ENCODE peak calls at places on chromosomes 4 and X, in five cellular contexts. One of them, this sample, is unnamed.

GRCh38 chr4:94256833-94257232 is 49.2 kb downstream of the SMARCAD1 start:
- DNase-seq in HepG2: peak
- DNase-seq in SK-N-SH: no peak
- DNase-seq in K562: no peak
- DNase-seq in GM12878: no peak
- DNase-seq in this sample: peak

GRCh38 chrX:18886344-18887161 is 97.4 kb downstream of the PHKA2 start:
- DNase-seq in K562: peak
- DNase-seq in GM12878: peak
- DNase-seq in SK-N-SH: peak
- DNase-seq in HepG2: peak
- DNase-seq in this sample: peak

GRCh38 chrX:30215357-30215843 is at the start of gene MAGEB2:
- DNase-seq in SK-N-SH: peak
- DNase-seq in GM12878: no peak
- DNase-seq in K562: peak
- DNase-seq in HepG2: no peak
- DNase-seq in this sample: no peak

GRCh38 chr4:55468724-55469123 is 73.0 kb downstream of the TMEM165 start:
- DNase-seq in SK-N-SH: no peak
- DNase-seq in GM12878: no peak
- DNase-seq in HepG2: peak
- DNase-seq in K562: no peak
- DNase-seq in this sample: peak

GRCh38 chr4:174387721-174388120 is 104.0 kb downstream of the CEP44 start:
- DNase-seq in K562: no peak
- DNase-seq in GM12878: no peak
- DNase-seq in HepG2: no peak
- DNase-seq in SK-N-SH: no peak
- DNase-seq in this sample: no peak

GRCh38 chr4:55122235-55122634 is 3.2 kb downstream of the KDR start:
- DNase-seq in SK-N-SH: no peak
- DNase-seq in GM12878: no peak
- DNase-seq in K562: no peak
- DNase-seq in HepG2: peak
- DNase-seq in this sample: no peak

GRCh38 chr4:60944070-60944469 is 256.1 kb upstream of the ADGRL3 start:
- DNase-seq in GM12878: no peak
- DNase-seq in SK-N-SH: no peak
- DNase-seq in K562: no peak
- DNase-seq in HepG2: peak
- DNase-seq in this sample: no peak

GRCh38 chr4:65508169-65508568 is 162.1 kb downstream of the EPHA5 start:
- DNase-seq in K562: no peak
- DNase-seq in SK-N-SH: no peak
- DNase-seq in GM12878: no peak
- DNase-seq in HepG2: no peak
- DNase-seq in this sample: peak

GRCh38 chr4:145076473-145076855 is 21.5 kb downstream of the ANAPC10 start:
- DNase-seq in HepG2: no peak
- DNase-seq in K562: no peak
- DNase-seq in GM12878: no peak
- DNase-seq in SK-N-SH: no peak
- DNase-seq in this sample: peak

GRCh38 chrX:115642895-115643530 is 82.0 kb downstream of the PLS3 start:
- DNase-seq in HepG2: peak
- DNase-seq in K562: peak
- DNase-seq in GM12878: peak
- DNase-seq in SK-N-SH: peak
- DNase-seq in this sample: peak

GRCh38 chrX:45329217-45329616 is 128.5 kb upstream of the DIPK2B start:
- DNase-seq in K562: no peak
- DNase-seq in GM12878: no peak
- DNase-seq in SK-N-SH: no peak
- DNase-seq in HepG2: no peak
- DNase-seq in this sample: no peak

GRCh38 chr4:125728568-125728967 is 413.8 kb downstream of the FAT4 start:
- DNase-seq in HepG2: no peak
- DNase-seq in K562: no peak
- DNase-seq in SK-N-SH: no peak
- DNase-seq in GM12878: no peak
- DNase-seq in this sample: peak

GRCh38 chr4:125323547-125324100 is 8.9 kb downstream of the FAT4 start:
- DNase-seq in HepG2: no peak
- DNase-seq in SK-N-SH: no peak
- DNase-seq in K562: no peak
- DNase-seq in GM12878: no peak
- DNase-seq in this sample: peak

GRCh38 chrX:40010550-40011364 is 87.0 kb downstream of the BCOR start:
- DNase-seq in SK-N-SH: peak
- DNase-seq in K562: no peak
- DNase-seq in GM12878: no peak
- DNase-seq in HepG2: peak
- DNase-seq in this sample: no peak

GRCh38 chrX:110089656-110090404 is 86.9 kb downstream of the TMEM164 start:
- DNase-seq in K562: no peak
- DNase-seq in HepG2: no peak
- DNase-seq in SK-N-SH: no peak
- DNase-seq in GM12878: no peak
- DNase-seq in this sample: no peak

GRCh38 chrX:17017134-17017533 is 70.7 kb downstream of the REPS2 start:
- DNase-seq in HepG2: no peak
- DNase-seq in SK-N-SH: no peak
- DNase-seq in GM12878: no peak
- DNase-seq in K562: no peak
- DNase-seq in this sample: no peak

GRCh38 chrX:6169407-6169806 is 59.3 kb downstream of the NLGN4X start:
- DNase-seq in HepG2: no peak
- DNase-seq in SK-N-SH: no peak
- DNase-seq in GM12878: no peak
- DNase-seq in K562: no peak
- DNase-seq in this sample: no peak

GRCh38 chrX:6175914-6176313 is 52.8 kb downstream of the NLGN4X start:
- DNase-seq in SK-N-SH: no peak
- DNase-seq in GM12878: no peak
- DNase-seq in HepG2: no peak
- DNase-seq in K562: no peak
- DNase-seq in this sample: no peak

DNA sequence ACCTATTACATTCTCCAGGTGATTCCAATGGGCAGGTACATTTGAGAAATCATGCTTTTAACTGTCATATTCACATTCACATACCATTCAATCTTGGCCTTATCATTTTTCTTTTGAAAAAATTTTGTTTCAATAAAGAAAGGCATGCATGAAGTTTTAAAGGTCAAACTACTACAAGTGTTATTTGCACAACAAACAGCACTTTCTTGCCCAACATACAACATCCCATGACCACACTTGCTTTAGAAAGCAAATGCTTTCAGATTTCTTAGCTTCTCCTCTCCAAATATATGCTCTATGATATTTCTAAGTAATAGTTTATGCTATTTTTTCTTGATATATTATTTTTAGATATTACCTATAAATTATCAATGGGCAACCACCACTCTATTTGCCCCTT is 58.2 kb downstream of the NLGN4X start:
- DNase-seq in HepG2: no peak
- DNase-seq in GM12878: no peak
- DNase-seq in SK-N-SH: no peak
- DNase-seq in K562: no peak
- DNase-seq in this sample: no peak
- H3K4me3 ChIP-seq in HepG2: no peak
- H3K4me3 ChIP-seq in GM12878: no peak
- H3K4me3 ChIP-seq in SK-N-SH: no peak
- H3K4me3 ChIP-seq in K562: no peak
- H3K4me3 ChIP-seq in this sample: no peak

DNA sequence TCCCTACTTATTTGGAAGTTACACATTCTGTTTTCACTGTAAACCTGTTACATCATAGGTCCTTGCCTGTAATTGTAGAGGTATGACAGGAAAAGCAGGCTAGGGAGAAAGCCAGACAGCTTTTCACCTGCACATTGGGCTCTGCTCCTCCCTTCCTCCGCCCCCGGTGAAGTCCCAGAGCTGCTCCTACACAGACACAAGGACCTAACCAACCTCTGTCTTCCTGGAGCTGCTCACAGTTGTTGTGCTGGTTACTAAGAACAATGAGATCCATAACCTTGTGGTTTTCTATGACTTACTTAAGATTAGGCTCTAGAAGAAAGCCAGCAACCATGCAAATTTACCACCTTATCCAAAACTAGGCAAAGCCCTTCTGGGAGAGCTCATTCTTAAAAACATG is 40.0 kb downstream of the MOSPD2 start:
- DNase-seq in K562: no peak
- DNase-seq in GM12878: no peak
- DNase-seq in SK-N-SH: no peak
- DNase-seq in HepG2: no peak
- DNase-seq in this sample: peak
- TF ChIP-seq MXI1 in K562: no peak
- TF ChIP-seq MXI1 in GM12878: no peak
- TF ChIP-seq MXI1 in SK-N-SH: no peak
- TF ChIP-seq MXI1 in HepG2: no peak
- TF ChIP-seq MXI1 in this sample: no peak

GRCh38 chr4:1768367-1769034 is 24.6 kb upstream of the FGFR3 start:
- DNase-seq in K562: no peak
- DNase-seq in GM12878: no peak
- DNase-seq in HepG2: peak
- DNase-seq in SK-N-SH: no peak
- DNase-seq in this sample: no peak

GRCh38 chr4:1766336-1767057 is 26.6 kb upstream of the FGFR3 start:
- DNase-seq in SK-N-SH: peak
- DNase-seq in K562: peak
- DNase-seq in HepG2: peak
- DNase-seq in GM12878: no peak
- DNase-seq in this sample: no peak

GRCh38 chr4:1767058-1767769 is 25.9 kb upstream of the FGFR3 start:
- DNase-seq in SK-N-SH: peak
- DNase-seq in K562: peak
- DNase-seq in GM12878: no peak
- DNase-seq in HepG2: no peak
- DNase-seq in this sample: peak

GRCh38 chr4:1769692-1770091 is 23.4 kb upstream of the FGFR3 start:
- DNase-seq in GM12878: no peak
- DNase-seq in SK-N-SH: no peak
- DNase-seq in K562: no peak
- DNase-seq in HepG2: no peak
- DNase-seq in this sample: no peak

GRCh38 chr4:1767770-1768366 is 25.2 kb upstream of the FGFR3 start:
- DNase-seq in K562: peak
- DNase-seq in HepG2: peak
- DNase-seq in SK-N-SH: peak
- DNase-seq in GM12878: no peak
- DNase-seq in this sample: peak
- H3K4me3 ChIP-seq in K562: peak
- H3K4me3 ChIP-seq in HepG2: peak
- H3K4me3 ChIP-seq in SK-N-SH: peak
- H3K4me3 ChIP-seq in GM12878: no peak
- H3K4me3 ChIP-seq in this sample: peak

GRCh38 chr4:186725422-186726149 is 1.9 kb upstream of the FAT1 start:
- DNase-seq in K562: peak
- DNase-seq in GM12878: no peak
- DNase-seq in SK-N-SH: peak
- DNase-seq in HepG2: peak
- DNase-seq in this sample: peak

GRCh38 chr4:186724048-186724860 is 598 bp upstream of the FAT1 start:
- DNase-seq in GM12878: no peak
- DNase-seq in HepG2: no peak
- DNase-seq in SK-N-SH: peak
- DNase-seq in K562: peak
- DNase-seq in this sample: peak

GRCh38 chr4:186723207-186724047 is at the start of gene FAT1:
- DNase-seq in GM12878: no peak
- DNase-seq in SK-N-SH: peak
- DNase-seq in K562: peak
- DNase-seq in HepG2: peak
- DNase-seq in this sample: peak

GRCh38 chr4:186726150-186726439 is 2.4 kb upstream of the FAT1 start:
- DNase-seq in K562: no peak
- DNase-seq in SK-N-SH: no peak
- DNase-seq in GM12878: no peak
- DNase-seq in HepG2: no peak
- DNase-seq in this sample: no peak

DNA sequence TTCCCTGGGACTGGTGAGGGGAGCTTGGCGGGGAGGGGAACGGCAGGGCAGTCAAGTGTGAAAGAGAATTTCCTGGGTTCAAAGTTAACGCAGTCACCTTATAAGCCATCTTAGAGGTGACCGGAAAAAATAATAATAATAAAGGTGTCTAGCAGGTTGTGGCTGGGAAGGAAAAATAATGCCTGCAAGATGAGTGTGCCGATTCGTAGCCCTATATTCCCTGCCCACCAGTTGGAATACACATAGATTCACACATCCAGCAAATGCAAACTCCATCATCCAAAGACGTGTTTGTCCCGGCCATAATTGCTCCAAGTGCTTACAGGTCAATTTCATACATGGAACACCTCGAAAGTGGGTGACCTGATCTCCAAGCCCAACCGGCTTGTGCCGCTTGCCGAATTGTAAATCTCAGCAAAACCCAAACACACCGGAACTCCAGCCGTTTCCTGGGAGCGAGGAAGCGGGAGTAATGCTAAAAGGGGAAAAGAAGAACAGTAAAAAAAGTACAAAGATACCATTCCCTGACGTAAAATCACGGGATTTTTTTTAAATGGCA is 1.3 kb upstream of the FAT1 start:
- DNase-seq in GM12878: no peak
- DNase-seq in SK-N-SH: no peak
- DNase-seq in K562: no peak
- DNase-seq in HepG2: no peak
- DNase-seq in this sample: peak
- TF ChIP-seq MXI1 in GM12878: no peak
- TF ChIP-seq MXI1 in SK-N-SH: no peak
- TF ChIP-seq MXI1 in K562: no peak
- TF ChIP-seq MXI1 in HepG2: no peak
- TF ChIP-seq MXI1 in this sample: no peak

DNA sequence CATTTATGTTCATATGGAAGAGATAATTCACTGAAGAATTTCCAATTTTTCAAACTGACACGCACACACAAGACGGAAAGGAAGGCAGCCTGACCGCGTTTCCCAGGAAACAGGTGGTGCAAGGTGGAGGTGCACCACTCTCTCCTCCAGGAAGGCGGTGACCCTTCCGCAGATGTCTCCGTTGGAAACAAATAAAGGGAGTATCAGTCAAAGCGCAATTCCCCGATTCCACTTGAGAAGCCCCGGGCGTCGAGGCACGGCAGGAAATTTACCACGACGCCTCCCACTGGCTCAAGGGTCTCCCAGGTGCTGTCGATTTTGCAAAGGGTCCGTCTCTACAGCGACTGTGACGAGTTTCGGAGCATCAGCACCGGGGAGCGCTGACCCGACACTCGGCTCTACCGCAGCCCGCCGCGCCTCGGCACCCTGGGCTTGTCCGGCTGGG is 770 bp upstream of the TIGD2 start:
- DNase-seq in HepG2: no peak
- DNase-seq in GM12878: no peak
- DNase-seq in K562: peak
- DNase-seq in SK-N-SH: no peak
- DNase-seq in this sample: no peak
- H3K4me3 ChIP-seq in HepG2: peak
- H3K4me3 ChIP-seq in GM12878: peak
- H3K4me3 ChIP-seq in K562: peak
- H3K4me3 ChIP-seq in SK-N-SH: peak
- H3K4me3 ChIP-seq in this sample: peak

This sample was measured in IMR-90.